ENCODE peak calls at places on chromosomes 5 and 9, in nine cellular contexts. D, S, K, X, A, E, G, T and W are unnamed samples.

GRCh38 chr5:119286516-119287488 is 69.0 kb upstream of the TNFAIP8 start:
- DNase-seq in G (no peak), S (no peak), D (no peak), A (no peak), E (no peak), K (no peak), T (no peak), X (no peak), W (no peak)

GRCh38 chr9:37419204-37419603 is 3.3 kb upstream of the GRHPR start:
- DNase-seq in T (no peak), X (no peak), E (no peak), S (no peak), G (no peak), D (no peak), K (no peak), A (no peak), W (no peak)

GRCh38 chr9:87640385-87640795 is 85.5 kb upstream of the CTSL start:
- DNase-seq in D (no peak), S (no peak), X (no peak), T (no peak), E (no peak), G (peak), K (no peak), A (no peak), W (no peak)

GRCh38 chr9:117772960-117773359 is 68.8 kb downstream of the TLR4 start:
- DNase-seq in G (peak), X (peak), E (peak), D (no peak), T (no peak), K (no peak), A (no peak), S (peak), W (peak)

GRCh38 chr9:114112778-114113585 is 13.9 kb upstream of the KIF12 start:
- DNase-seq in K (no peak), S (peak), T (no peak), D (peak), X (no peak), A (no peak), G (no peak), E (peak), W (no peak)

GRCh38 chr5:54738118-54738972 is 220.8 kb downstream of the SNX18 start:
- DNase-seq in D (peak), T (no peak), E (peak), X (no peak), G (peak), S (no peak), A (no peak), K (no peak), W (peak)

GRCh38 chr9:7760014-7760415 is 39.6 kb downstream of the DMAC1 start:
- DNase-seq in D (peak), G (peak), E (peak), T (no peak), K (no peak), S (no peak), X (no peak), A (no peak), W (no peak)

GRCh38 chr9:130290353-130291181 is 25.0 kb downstream of the HMCN2 start:
- DNase-seq in S (no peak), X (no peak), A (no peak), D (peak), K (no peak), G (no peak), E (no peak), T (no peak), W (no peak)

GRCh38 chr5:127417534-127417933 is 99.9 kb upstream of the PRRC1 start:
- DNase-seq in S (no peak), T (no peak), G (no peak), X (no peak), E (no peak), K (no peak), A (no peak), D (no peak), W (no peak)

GRCh38 chr5:95810305-95811125 is 12.0 kb downstream of the GLRX start:
- DNase-seq in G (no peak), E (no peak), A (no peak), X (no peak), S (no peak), D (no peak), K (no peak), T (no peak), W (no peak)

GRCh38 chr5:80707645-80708044 is 52.9 kb upstream of the DHFR start:
- DNase-seq in D (no peak), G (peak), A (no peak), K (no peak), E (no peak), T (no peak), X (no peak), S (no peak), W (no peak)

GRCh38 chr5:101995585-101995984 is 300.5 kb downstream of the SLCO4C1 start:
- DNase-seq in A (peak), G (no peak), T (no peak), E (no peak), X (peak), K (no peak), D (no peak), S (peak), W (no peak)